ENCODE peak calls at places on chromosomes 5 and 9, in seven cellular contexts. X, L, H, C, G, I and O are unnamed samples.

GRCh38 chr9:86485359-86485758 is 131.1 kb upstream of the TUT7 start:
- DNase-seq in H (no peak), I (no peak), X (no peak), G (no peak), L (no peak), C (no peak), O (no peak)

GRCh38 chr5:92560698-92561361 is 1020.2 kb downstream of the NR2F1-AS1 start:
- DNase-seq in G (no peak), H (no peak), L (no peak), X (no peak), I (no peak), C (peak), O (no peak)

GRCh38 chr9:90142580-90142979 is 500.0 kb downstream of the DIRAS2 start:
- DNase-seq in C (peak), G (peak), L (peak), H (no peak), I (peak), X (peak), O (peak)

GRCh38 chr5:151251001-151251551 is 1.9 kb upstream of the GM2A start:
- DNase-seq in H (no peak), X (no peak), G (no peak), L (peak), C (no peak), I (no peak), O (no peak)

GRCh38 chr9:90808890-90809685 is 7.5 kb downstream of the SYK start:
- DNase-seq in G (peak), I (no peak), X (no peak), H (no peak), L (no peak), C (no peak), O (no peak)

GRCh38 chr5:153402550-153402949 is 87.9 kb upstream of the GRIA1 start:
- DNase-seq in C (peak), H (no peak), G (no peak), L (no peak), X (no peak), I (no peak), O (no peak)

GRCh38 chr5:149863176-149863575 is 81.4 kb downstream of the PDE6A start:
- DNase-seq in H (no peak), I (no peak), G (no peak), L (no peak), C (no peak), X (no peak), O (no peak)

GRCh38 chr9:15433661-15434060 is 11.0 kb downstream of the SNAPC3 start:
- DNase-seq in L (no peak), G (no peak), C (no peak), X (no peak), H (no peak), I (no peak), O (no peak)

GRCh38 chr9:107895524-107896001 is 406.0 kb upstream of the KLF4 start:
- DNase-seq in X (no peak), C (peak), G (no peak), H (no peak), I (no peak), L (no peak), O (no peak)

GRCh38 chr5:160081495-160081894 is 37.8 kb downstream of the PWWP2A start:
- DNase-seq in X (no peak), G (no peak), L (no peak), I (no peak), C (no peak), H (no peak), O (no peak)

GRCh38 chr5:123156577-123157296 is 67.7 kb downstream of the PRDM6 start:
- DNase-seq in L (no peak), G (no peak), I (no peak), H (no peak), C (peak), X (no peak), O (no peak)

GRCh38 chr5:106862450-106863193 is 808.1 kb downstream of the EFNA5 start:
- DNase-seq in G (no peak), H (no peak), C (no peak), X (no peak), L (no peak), I (peak), O (no peak)

GRCh38 chr5:174531782-174532191 is 192.6 kb upstream of the MSX2 start:
- DNase-seq in H (no peak), X (peak), L (no peak), C (no peak), G (no peak), I (no peak), O (peak)

GRCh38 chr5:116038817-116039216 is 6.5 kb downstream of the ARL14EPL start:
- DNase-seq in C (no peak), H (no peak), G (no peak), X (no peak), I (no peak), L (no peak), O (no peak)

GRCh38 chr5:108379722-108380530 is 2.0 kb downstream of the FBXL17 start:
- DNase-seq in L (no peak), I (no peak), H (no peak), C (no peak), X (no peak), G (peak), O (no peak)

GRCh38 chr5:132752581-132753125 is 5.4 kb downstream of the CCNI2 start:
- DNase-seq in I (no peak), L (no peak), G (no peak), C (no peak), X (no peak), H (no peak), O (no peak)

GRCh38 chr9:126236273-126236672 is 90.4 kb upstream of the MVB12B start:
- DNase-seq in X (no peak), C (no peak), H (no peak), G (no peak), I (no peak), L (no peak), O (no peak)

GRCh38 chr9:92639791-92640271 is 30.1 kb downstream of the IPPK start:
- DNase-seq in G (no peak), C (no peak), L (no peak), X (no peak), I (no peak), H (no peak), O (no peak)

GRCh38 chr9:89277454-89277853 is 33.5 kb upstream of the CKS2 start:
- DNase-seq in G (no peak), L (no peak), C (no peak), H (no peak), X (no peak), I (no peak), O (no peak)

GRCh38 chr9:116156621-116157314 is 3.2 kb downstream of the PAPPA start:
- DNase-seq in C (peak), L (no peak), G (peak), H (no peak), X (peak), I (peak), O (peak)

GRCh38 chr5:150778103-150778516 is 447 bp upstream of the SMIM3 start:
- DNase-seq in X (no peak), I (peak), L (no peak), G (no peak), C (no peak), H (no peak), O (no peak)

GRCh38 chr5:132501961-132502931 is 11.7 kb upstream of the IRF1 start:
- DNase-seq in L (no peak), I (no peak), C (no peak), H (no peak), X (no peak), G (no peak), O (no peak)

GRCh38 chr5:151758430-151759241 is at the start of gene ATOX1:
- DNase-seq in G (peak), X (peak), H (peak), L (peak), C (peak), I (peak), O (peak)